ENCODE peak calls at places on chromosomes 16 and 17, in seven cellular contexts. X is HCT116, M is GM12878, L is SK-N-SH, D is H1, O is HepG2, B is K562. J is an unnamed sample. For H3K9me3, the result is how much of the 10 kb centered on the place peaks cover.

GRCh38 chr16:50831751-50832150 is 89.9 kb downstream of the CYLD start:
- DNase-seq in X (no peak), M (no peak), L (no peak), D (no peak), O (no peak), B (no peak), J (no peak)

GRCh38 chr17:48259710-48260291 is 152.2 kb downstream of the SNX11 start:
- DNase-seq in X (no peak), M (no peak), L (no peak), D (no peak), O (no peak), B (peak), J (peak)

GRCh38 chr17:7484067-7484963 is at the start of gene POLR2A:
- DNase-seq in X (peak), M (peak), L (peak), D (peak), O (peak), B (peak), J (peak)

GRCh38 chr17:1967092-1967662 is 58.0 kb downstream of the RTN4RL1 start:
- DNase-seq in X (no peak), M (no peak), L (no peak), D (no peak), O (no peak), B (no peak), J (peak)

GRCh38 chr17:32006957-32007462 is at the start of gene LRRC37B:
- DNase-seq in X (peak), M (peak), L (peak), D (peak), O (peak), B (peak), J (peak)

GRCh38 chr16:76287466-76287865 is 10.3 kb downstream of the CNTNAP4 start:
- DNase-seq in X (no peak), M (no peak), L (no peak), D (no peak), O (no peak), B (no peak), J (no peak)

GRCh38 chr17:48016112-48016511 is 21.5 kb downstream of the COPZ2 start:
- DNase-seq in X (no peak), M (no peak), L (no peak), D (no peak), O (no peak), B (no peak), J (no peak)

GRCh38 chr17:31467502-31468256 is 76.2 kb downstream of the RAB11FIP4 start:
- DNase-seq in X (no peak), M (no peak), L (peak), D (no peak), O (peak), B (no peak), J (no peak)

GRCh38 chr17:57020208-57020607 is 42.3 kb downstream of the SCPEP1 start:
- DNase-seq in X (no peak), M (no peak), L (no peak), D (no peak), O (no peak), B (no peak), J (no peak)

GRCh38 chr17:2712300-2713043 is 908 bp upstream of the CLUH start:
- DNase-seq in X (no peak), M (no peak), L (no peak), D (no peak), O (no peak), B (no peak), J (no peak)

GRCh38 chr17:9402590-9403199 is 172.9 kb downstream of the STX8 start:
- DNase-seq in X (peak), M (no peak), L (peak), D (peak), O (peak), B (no peak), J (peak)

GRCh38 chr17:58995247-58995940 is 111.3 kb downstream of the TRIM37 start:
- DNase-seq in X (no peak), M (no peak), L (no peak), D (no peak), O (no peak), B (no peak), J (no peak)

GRCh38 chr16:75244225-75244792 is 7.1 kb downstream of the BCAR1 start:
- DNase-seq in X (no peak), M (no peak), L (no peak), D (no peak), O (no peak), B (no peak), J (no peak)

GRCh38 chr17:82103588-82104451 is 5.8 kb upstream of the FASN start:
- DNase-seq in X (no peak), M (no peak), L (no peak), D (no peak), O (peak), B (peak), J (peak)

GRCh38 chr17:34156741-34157589 is 98.1 kb upstream of the CCL2 start:
- DNase-seq in X (no peak), M (no peak), L (peak), D (no peak), O (no peak), B (no peak), J (peak)

GRCh38 chr17:31190351-31190750 is 95.6 kb downstream of the NF1 start:
- DNase-seq in X (no peak), M (no peak), L (no peak), D (no peak), O (no peak), B (no peak), J (no peak)

GRCh38 chr16:89316701-89317100 is 99.2 kb downstream of the ZNF778 start:
- DNase-seq in X (no peak), M (no peak), L (no peak), D (no peak), O (no peak), B (no peak), J (no peak)

GRCh38 chr16:11896776-11897175 is 19.0 kb downstream of the GSPT1 start:
- DNase-seq in X (no peak), M (no peak), L (no peak), D (no peak), O (no peak), B (no peak), J (no peak)

GRCh38 chr17:40448639-40449261 is 5.5 kb downstream of the IGFBP4 start:
- DNase-seq in X (no peak), M (no peak), L (no peak), D (no peak), O (peak), B (no peak), J (no peak)

GRCh38 chr17:9780552-9780951 is 10.8 kb downstream of the DHRS7C start:
- DNase-seq in X (no peak), M (no peak), L (no peak), D (no peak), O (no peak), B (no peak), J (no peak)

GRCh38 chr17:19646788-19647696 is 1.5 kb upstream of the ALDH3A2 start:
- DNase-seq in X (peak), M (no peak), L (no peak), D (no peak), O (peak), B (no peak), J (no peak)

GRCh38 chr17:55642741-55643140 is 79.9 kb downstream of the TMEM100 start:
- DNase-seq in X (no peak), M (no peak), L (no peak), D (no peak), O (no peak), B (no peak), J (no peak)

GRCh38 chr16:30053376-30054015 is 12.1 kb upstream of the ALDOA start:
- DNase-seq in X (no peak), M (no peak), L (no peak), D (no peak), O (no peak), B (no peak), J (no peak)

GRCh38 chr17:17696871-17697633 is 15.8 kb downstream of the RAI1 start:
- DNase-seq in X (no peak), M (no peak), L (no peak), D (no peak), O (no peak), B (no peak), J (no peak)

GRCh38 chr17:46949291-46950174 is 26.6 kb downstream of the GOSR2 start:
- DNase-seq in X (no peak), M (no peak), L (no peak), D (no peak), O (no peak), B (no peak), J (no peak)

GRCh38 chr16:51994597-51994996 is 552.3 kb downstream of the TOX3 start:
- DNase-seq in X (no peak), M (no peak), L (no peak), D (no peak), O (peak), B (no peak), J (no peak)

GRCh38 chr17:72199256-72199655 is 78.4 kb downstream of the SOX9 start:
- DNase-seq in X (no peak), M (no peak), L (no peak), D (no peak), O (no peak), B (no peak), J (no peak)

GRCh38 chr17:51035436-51035835 is 85.2 kb downstream of the SPAG9 start:
- DNase-seq in X (no peak), M (no peak), L (no peak), D (no peak), O (no peak), B (no peak), J (peak)

GRCh38 chr17:15657868-15658775 is 26.0 kb downstream of the TRIM16 start:
- DNase-seq in X (peak), M (no peak), L (no peak), D (no peak), O (no peak), B (no peak), J (no peak)

GRCh38 chr16:46991729-46992704 is 18.5 kb upstream of the DNAJA2 start:
- DNase-seq in X (no peak), M (no peak), L (no peak), D (no peak), O (peak), B (no peak), J (no peak)

GRCh38 chr16:31868701-31869167 is 4.9 kb upstream of the ZNF267 start:
- DNase-seq in X (peak), M (no peak), L (peak), D (no peak), O (peak), B (peak), J (no peak)

GRCh38 chr16:19639986-19640421 is 78.0 kb downstream of the KNOP1 start:
- DNase-seq in X (no peak), M (no peak), L (no peak), D (no peak), O (no peak), B (no peak), J (no peak)

GRCh38 chr16:1309888-1310831 is 724 bp downstream of the UBE2I start:
- DNase-seq in X (no peak), M (no peak), L (peak), D (no peak), O (no peak), B (peak), J (no peak)

GRCh38 chr16:84726079-84726669 is 26.4 kb downstream of the USP10 start:
- DNase-seq in X (peak), M (no peak), L (peak), D (peak), O (peak), B (peak), J (peak)

GRCh38 chr17:76078859-76079576 is at the start of gene ZACN:
- DNase-seq in X (no peak), M (no peak), L (peak), D (no peak), O (no peak), B (no peak), J (no peak)

GRCh38 chr17:47802341-47803022 is 19.1 kb downstream of the OSBPL7 start:
- DNase-seq in X (peak), M (no peak), L (peak), D (no peak), O (peak), B (peak), J (no peak)

GRCh38 chr17:80948091-80948960 is 43.3 kb upstream of the CHMP6 start:
- DNase-seq in X (no peak), M (no peak), L (peak), D (no peak), O (no peak), B (no peak), J (no peak)

GRCh38 chr17:80946449-80946848 is 45.2 kb upstream of the CHMP6 start:
- DNase-seq in X (no peak), M (no peak), L (no peak), D (no peak), O (no peak), B (no peak), J (no peak)

GRCh38 chr17:80948961-80949450 is 42.6 kb upstream of the CHMP6 start:
- DNase-seq in X (no peak), M (no peak), L (peak), D (no peak), O (no peak), B (no peak), J (no peak)

GRCh38 chr17:80945736-80946135 is 45.9 kb upstream of the CHMP6 start:
- DNase-seq in X (no peak), M (no peak), L (peak), D (no peak), O (no peak), B (no peak), J (no peak)

DNA sequence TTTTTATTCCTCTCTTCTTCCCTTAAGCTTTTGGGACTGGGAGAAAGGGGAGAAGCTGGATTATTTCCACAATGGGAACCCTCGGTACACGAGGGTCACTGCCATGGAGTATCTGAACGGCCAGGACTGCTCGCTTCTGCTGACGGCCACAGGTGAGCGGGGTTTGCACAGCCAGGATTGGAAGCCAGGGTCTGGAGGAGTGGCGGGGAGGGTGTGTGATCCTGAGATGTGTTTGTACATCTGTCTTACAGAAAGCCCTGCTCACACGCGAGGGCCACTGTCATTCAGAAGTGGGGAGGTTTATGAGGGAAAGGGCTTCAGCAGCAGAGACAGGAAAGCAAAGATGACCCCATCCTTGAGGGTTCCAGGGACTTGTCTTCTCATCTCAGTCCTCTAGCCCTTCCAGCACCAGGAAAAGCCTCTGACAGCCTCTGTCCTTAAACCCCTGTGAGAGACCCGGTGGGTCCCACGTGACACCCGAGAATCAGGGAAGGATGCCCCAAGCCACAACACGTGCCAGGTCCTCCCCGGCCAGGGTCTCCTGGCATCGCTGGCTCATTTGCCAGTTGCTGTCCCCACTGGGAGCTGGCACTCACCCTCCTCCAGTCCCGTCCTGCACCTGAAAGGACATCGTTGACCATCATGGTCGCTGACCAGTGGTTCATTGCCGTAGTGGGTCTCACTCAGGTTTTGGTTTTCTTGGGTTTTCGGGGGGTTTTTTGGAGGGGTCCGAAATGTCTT is 44.3 kb upstream of the CHMP6 start:
- DNase-seq in X (no peak), M (no peak), L (no peak), D (no peak), O (no peak), B (no peak), J (no peak)
- H3K9ac ChIP-seq in X (no peak), M (no peak), L (no peak), D (no peak), O (no peak), B (no peak), J (no peak)

GRCh38 chr16:67843343-67843765 is 1.2 kb downstream of the THAP11 start:
- DNase-seq in X (no peak), M (no peak), L (no peak), D (no peak), O (no peak), B (no peak), J (no peak)

GRCh38 chr16:67841198-67841815 is 813 bp upstream of the THAP11 start:
- DNase-seq in X (no peak), M (no peak), L (no peak), D (no peak), O (no peak), B (no peak), J (no peak)

GRCh38 chr16:67844441-67844840 is 2.3 kb upstream of the NUTF2 start:
- DNase-seq in X (no peak), M (no peak), L (no peak), D (no peak), O (no peak), B (no peak), J (no peak)

GRCh38 chr16:67841816-67842508 is at the start of gene THAP11:
- DNase-seq in X (peak), M (peak), L (peak), D (peak), O (peak), B (peak), J (peak)

DNA sequence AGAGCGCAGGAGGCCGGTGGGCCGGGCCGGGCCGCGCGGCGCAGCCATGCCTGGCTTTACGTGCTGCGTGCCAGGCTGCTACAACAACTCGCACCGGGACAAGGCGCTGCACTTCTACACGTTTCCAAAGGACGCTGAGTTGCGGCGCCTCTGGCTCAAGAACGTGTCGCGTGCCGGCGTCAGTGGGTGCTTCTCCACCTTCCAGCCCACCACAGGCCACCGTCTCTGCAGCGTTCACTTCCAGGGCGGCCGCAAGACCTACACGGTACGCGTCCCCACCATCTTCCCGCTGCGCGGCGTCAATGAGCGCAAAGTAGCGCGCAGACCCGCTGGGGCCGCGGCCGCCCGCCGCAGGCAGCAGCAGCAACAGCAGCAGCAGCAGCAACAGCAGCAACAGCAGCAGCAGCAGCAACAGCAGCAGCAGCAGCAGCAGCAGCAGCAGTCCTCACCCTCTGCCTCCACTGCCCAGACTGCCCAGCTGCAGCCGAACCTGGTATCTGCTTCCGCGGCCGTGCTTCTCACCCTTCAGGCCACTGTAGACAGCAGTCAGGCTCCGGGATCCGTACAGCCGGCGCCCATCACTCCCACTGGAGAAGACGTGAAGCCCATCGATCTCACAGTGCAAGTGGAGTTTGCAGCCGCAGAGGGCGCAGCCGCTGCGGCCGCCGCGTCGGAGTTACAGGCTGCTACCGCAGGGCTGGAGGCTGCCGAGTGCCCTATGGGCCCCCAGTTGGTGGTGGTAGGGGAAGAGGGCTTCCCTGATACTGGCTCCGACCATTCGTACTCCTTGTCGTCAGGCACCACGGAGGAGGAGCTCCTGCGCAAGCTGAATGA is 606 bp downstream of the THAP11 start:
- DNase-seq in X (no peak), M (no peak), L (peak), D (no peak), O (peak), B (no peak), J (no peak)
- TF ChIP-seq YY1 in X (no peak), M (no peak), L (no peak), D (no peak), O (peak), B (no peak), J (no peak)

GRCh38 chr17:511833-512251 is 159.2 kb upstream of the RPH3AL start:
- DNase-seq in X (no peak), M (no peak), L (no peak), D (no peak), O (no peak), B (no peak), J (no peak)

GRCh38 chr17:510223-510917 is 157.8 kb upstream of the RPH3AL start:
- DNase-seq in X (no peak), M (no peak), L (no peak), D (no peak), O (no peak), B (no peak), J (no peak)

GRCh38 chr17:512311-512710 is 159.7 kb upstream of the RPH3AL start:
- DNase-seq in X (no peak), M (no peak), L (no peak), D (no peak), O (no peak), B (no peak), J (no peak)

GRCh38 chr17:512926-513325 is 160.3 kb upstream of the RPH3AL start:
- DNase-seq in X (no peak), M (no peak), L (peak), D (no peak), O (no peak), B (no peak), J (no peak)

DNA sequence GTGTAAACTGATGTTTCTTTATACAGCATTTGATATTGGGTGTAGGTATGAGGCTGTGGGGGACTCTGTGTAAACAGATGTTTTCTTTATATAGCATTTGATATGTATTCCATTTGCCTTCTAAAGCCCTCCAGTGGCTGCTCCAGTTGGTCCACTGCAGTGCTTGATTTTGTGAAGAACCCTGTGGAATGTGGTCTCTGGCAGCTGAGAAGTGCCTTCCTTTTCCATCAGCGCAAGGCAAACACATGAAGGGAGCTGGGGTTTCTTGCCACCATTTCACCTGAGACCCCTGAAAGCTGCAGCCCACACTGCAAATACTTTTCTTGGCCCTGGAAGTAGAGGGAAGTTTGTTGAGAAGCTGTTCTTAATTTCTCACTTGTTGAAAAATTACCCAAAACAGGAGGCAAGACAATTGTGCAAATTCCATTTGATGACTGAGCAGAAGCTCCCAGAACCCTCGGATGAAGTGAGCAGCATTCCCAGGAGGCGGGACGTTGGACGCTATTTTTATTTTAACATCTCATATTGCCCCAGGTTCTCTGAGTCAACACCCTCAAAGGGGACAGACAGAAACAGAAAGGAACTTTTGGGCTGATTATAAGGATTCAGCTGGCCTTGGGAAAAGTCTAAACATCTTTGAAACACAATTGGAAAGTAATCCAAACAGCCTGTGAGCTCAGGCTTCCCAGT is 158.5 kb upstream of the RPH3AL start:
- DNase-seq in X (no peak), M (no peak), L (no peak), D (no peak), O (no peak), B (no peak), J (no peak)
- H3K9me3 ChIP-seq in X (under half), M (under half), L (under half), D (under half), O (under half), B (under half), J (under half)

GRCh38 chr17:27840688-27841087 is 40.4 kb upstream of the NOS2 start:
- DNase-seq in X (no peak), M (no peak), L (no peak), D (no peak), O (no peak), B (no peak), J (no peak)

GRCh38 chr17:27849474-27850185 is 43.5 kb downstream of the LYRM9 start:
- DNase-seq in X (no peak), M (no peak), L (no peak), D (no peak), O (no peak), B (no peak), J (peak)

GRCh38 chr17:27846042-27846655 is 45.8 kb upstream of the NOS2 start:
- DNase-seq in X (no peak), M (no peak), L (no peak), D (no peak), O (no peak), B (no peak), J (no peak)

GRCh38 chr17:27848941-27849340 is 44.2 kb downstream of the LYRM9 start:
- DNase-seq in X (no peak), M (no peak), L (no peak), D (no peak), O (no peak), B (no peak), J (no peak)

GRCh38 chr17:27845264-27846041 is 45.1 kb upstream of the NOS2 start:
- DNase-seq in X (no peak), M (no peak), L (no peak), D (no peak), O (peak), B (no peak), J (no peak)
- H3K9ac ChIP-seq in X (no peak), M (no peak), L (no peak), D (no peak), O (no peak), B (no peak), J (no peak)